ENCODE peak calls at places on chromosomes 2 and 18, in five cellular contexts. C is NCI-H2029 treated with DMSO at 0.1 percent for 48 hours, V is brain microvascular endothelial cell, Y is KBM-7, B is NCI-H1417 treated with DMSO at 0.1 percent for 48 hours. O is an unnamed sample.

GRCh38 chr18:77119101-77119850 is 13.3 kb downstream of the MBP start:
- DNase-seq in C (no peak), V (no peak), Y (no peak), B (no peak), O (no peak)

GRCh38 chr2:219552382-219553167 is 8.7 kb downstream of the TMEM198 start:
- DNase-seq in C (peak; percentile 35), V (peak; percentile 68), Y (peak; percentile 87), B (peak; percentile 15), O (no peak)

GRCh38 chr18:56593906-56594305 is 44.5 kb downstream of the TXNL1 start:
- DNase-seq in C (no peak), V (peak; percentile 33), Y (no peak), B (no peak), O (no peak)

GRCh38 chr18:50401888-50402287 is 27.0 kb downstream of the SKA1 start:
- DNase-seq in C (no peak), V (no peak), Y (no peak), B (no peak), O (no peak)

GRCh38 chr18:51275712-51276473 is 78.4 kb upstream of the MEX3C start:
- DNase-seq in C (no peak), V (peak; percentile 44), Y (no peak), B (no peak), O (no peak)

GRCh38 chr18:68406761-68407160 is 308.1 kb downstream of the TMX3 start:
- DNase-seq in C (no peak), V (no peak), Y (no peak), B (no peak), O (no peak)

GRCh38 chr2:151657667-151658076 is 76.6 kb downstream of the NEB start:
- DNase-seq in C (no peak), V (peak; percentile 70), Y (no peak), B (no peak), O (no peak)

GRCh38 chr2:28325567-28326468 is 66.8 kb upstream of the FOSL2 start:
- DNase-seq in C (no peak), V (no peak), Y (no peak), B (no peak), O (no peak)

GRCh38 chr2:64987963-64988419 is 1.2 kb upstream of the SLC1A4 start:
- DNase-seq in C (no peak), V (no peak), Y (peak; percentile 93), B (peak; percentile 6), O (peak; percentile 81)

GRCh38 chr2:23594079-23594494 is 209.1 kb downstream of the KLHL29 start:
- DNase-seq in C (peak; percentile 54), V (no peak), Y (no peak), B (peak; percentile 84), O (no peak)

GRCh38 chr2:85132834-85133637 is at the start of gene TCF7L1:
- DNase-seq in C (peak; percentile 15), V (peak; percentile 69), Y (peak; percentile 85), B (no peak), O (no peak)

GRCh38 chr18:59311631-59312030 is 6.8 kb downstream of the CPLX4 start:
- DNase-seq in C (no peak), V (peak; percentile 40), Y (no peak), B (no peak), O (no peak)

GRCh38 chr2:239132786-239133185 is 268.0 kb downstream of the HDAC4 start:
- DNase-seq in C (no peak), V (no peak), Y (no peak), B (no peak), O (no peak)

GRCh38 chr2:138493334-138493733 is 8.2 kb upstream of the SPOPL start:
- DNase-seq in C (no peak), V (peak; percentile 27), Y (no peak), B (no peak), O (no peak)

GRCh38 chr18:80171190-80171872 is 62.3 kb downstream of the ADNP2 start:
- DNase-seq in C (no peak), V (no peak), Y (peak; percentile 62), B (no peak), O (no peak)

GRCh38 chr2:189409647-189410046 is 31.6 kb upstream of the WDR75 start:
- DNase-seq in C (no peak), V (no peak), Y (no peak), B (no peak), O (no peak)

GRCh38 chr2:113219889-113220641 is 46.3 kb downstream of the PSD4 start:
- DNase-seq in C (peak; percentile 11), V (peak; percentile 27), Y (peak; percentile 62), B (no peak), O (no peak)

GRCh38 chr18:39523281-39523680 is 1957.7 kb upstream of the CELF4 start:
- DNase-seq in C (no peak), V (peak; percentile 33), Y (no peak), B (no peak), O (no peak)

GRCh38 chr2:127165539-127165935 is 54.6 kb downstream of the CYP27C1 start:
- DNase-seq in C (no peak), V (no peak), Y (no peak), B (no peak), O (no peak)

GRCh38 chr2:30981519-30981918 is 156.7 kb downstream of the GALNT14 start:
- DNase-seq in C (no peak), V (no peak), Y (no peak), B (no peak), O (no peak)